ENCODE peak calls at places on chromosome 1, in four cellular contexts. One of them, this sample, is unnamed.

GRCh38 chr1:167726038-167726437 is 4.3 kb downstream of the MPZL1 start:
- DNase-seq in dorsolateral prefrontal cortex: no peak
- DNase-seq in mammary epithelial cell: no peak
- DNase-seq in foreskin fibroblast: no peak
- DNase-seq in this sample: no peak

GRCh38 chr1:114492978-114493377 is 18.0 kb downstream of the TRIM33 start:
- DNase-seq in foreskin fibroblast: no peak
- DNase-seq in dorsolateral prefrontal cortex: no peak
- DNase-seq in mammary epithelial cell: no peak
- DNase-seq in this sample: no peak

GRCh38 chr1:228299901-228300300 is 92.1 kb downstream of the OBSCN start:
- DNase-seq in foreskin fibroblast: no peak
- DNase-seq in dorsolateral prefrontal cortex: no peak
- DNase-seq in mammary epithelial cell: no peak
- DNase-seq in this sample: no peak

GRCh38 chr1:59178339-59178744 is 118.6 kb upstream of the FGGY start:
- DNase-seq in mammary epithelial cell: no peak
- DNase-seq in foreskin fibroblast: peak; percentile 68
- DNase-seq in dorsolateral prefrontal cortex: no peak
- DNase-seq in this sample: no peak

GRCh38 chr1:96306809-96307208 is 414.8 kb upstream of the PTBP2 start:
- DNase-seq in dorsolateral prefrontal cortex: no peak
- DNase-seq in foreskin fibroblast: peak; percentile 75
- DNase-seq in mammary epithelial cell: peak; percentile 69
- DNase-seq in this sample: peak; percentile 22

GRCh38 chr1:10682114-10682445 is 114.4 kb downstream of the CASZ1 start:
- DNase-seq in mammary epithelial cell: no peak
- DNase-seq in dorsolateral prefrontal cortex: no peak
- DNase-seq in foreskin fibroblast: no peak
- DNase-seq in this sample: no peak

GRCh38 chr1:43509007-43509739 is 21.5 kb upstream of the PTPRF start:
- DNase-seq in mammary epithelial cell: no peak
- DNase-seq in foreskin fibroblast: peak; percentile 25
- DNase-seq in dorsolateral prefrontal cortex: no peak
- DNase-seq in this sample: no peak

GRCh38 chr1:24996983-24997893 is 67.2 kb upstream of the RUNX3 start:
- DNase-seq in dorsolateral prefrontal cortex: no peak
- DNase-seq in foreskin fibroblast: no peak
- DNase-seq in mammary epithelial cell: no peak
- DNase-seq in this sample: no peak

GRCh38 chr1:86016076-86016746 is 140.4 kb downstream of the COL24A1 start:
- DNase-seq in mammary epithelial cell: no peak
- DNase-seq in dorsolateral prefrontal cortex: no peak
- DNase-seq in foreskin fibroblast: peak; percentile 30
- DNase-seq in this sample: no peak

GRCh38 chr1:86015375-86015774 is 141.2 kb downstream of the COL24A1 start:
- DNase-seq in foreskin fibroblast: no peak
- DNase-seq in dorsolateral prefrontal cortex: no peak
- DNase-seq in mammary epithelial cell: no peak
- DNase-seq in this sample: no peak

GRCh38 chr1:86018311-86018923 is 138.2 kb downstream of the COL24A1 start:
- DNase-seq in mammary epithelial cell: peak; percentile 20
- DNase-seq in dorsolateral prefrontal cortex: no peak
- DNase-seq in foreskin fibroblast: peak; percentile 61
- DNase-seq in this sample: peak; percentile 6
- TF ChIP-seq CTCF in mammary epithelial cell: peak; percentile 73
- TF ChIP-seq CTCF in dorsolateral prefrontal cortex: peak; percentile 56
- TF ChIP-seq CTCF in foreskin fibroblast: peak; percentile 70
- TF ChIP-seq CTCF in this sample: peak; percentile 89

GRCh38 chr1:54950361-54951163 is 29.9 kb upstream of the TMEM61 start:
- DNase-seq in mammary epithelial cell: peak; percentile 71
- DNase-seq in foreskin fibroblast: peak; percentile 94
- DNase-seq in dorsolateral prefrontal cortex: peak; percentile 54
- DNase-seq in this sample: peak; percentile 82
- TF ChIP-seq CTCF in mammary epithelial cell: peak; percentile 76
- TF ChIP-seq CTCF in foreskin fibroblast: peak; percentile 76
- TF ChIP-seq CTCF in dorsolateral prefrontal cortex: peak; percentile 85
- TF ChIP-seq CTCF in this sample: peak; percentile 92

DNA sequence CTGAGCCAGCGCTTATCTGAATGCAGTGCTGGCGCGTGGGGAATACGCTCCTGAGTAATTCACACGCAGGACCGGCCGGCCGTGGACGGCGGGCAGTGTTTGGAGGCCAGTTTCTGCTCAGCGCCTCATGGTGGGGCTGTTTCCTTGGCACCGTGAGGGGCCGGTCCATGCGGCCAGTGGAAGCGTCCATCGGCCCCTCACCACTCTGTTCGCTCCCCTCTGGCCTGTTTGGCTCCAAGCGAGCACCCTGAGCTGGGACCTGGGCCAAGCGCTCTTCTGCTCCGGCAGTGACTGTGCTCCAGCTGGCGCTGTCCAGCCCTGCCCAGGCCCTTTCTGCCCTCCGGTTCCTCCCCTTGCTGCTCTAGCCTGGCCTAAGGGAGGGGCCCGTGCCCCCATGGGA is 16.3 kb upstream of the PLCH2 start:
- DNase-seq in dorsolateral prefrontal cortex: peak; percentile 79
- DNase-seq in mammary epithelial cell: no peak
- DNase-seq in foreskin fibroblast: peak; percentile 73
- DNase-seq in this sample: no peak
- TF ChIP-seq CTCF in dorsolateral prefrontal cortex: peak; percentile 54
- TF ChIP-seq CTCF in mammary epithelial cell: no peak
- TF ChIP-seq CTCF in foreskin fibroblast: no peak
- TF ChIP-seq CTCF in this sample: peak; percentile 22

GRCh38 chr1:26046313-26047031 is 554 bp upstream of the SLC30A2 start:
- DNase-seq in foreskin fibroblast: no peak
- DNase-seq in mammary epithelial cell: peak; percentile 2
- DNase-seq in dorsolateral prefrontal cortex: no peak
- DNase-seq in this sample: no peak
- TF ChIP-seq CTCF in foreskin fibroblast: no peak
- TF ChIP-seq CTCF in mammary epithelial cell: no peak
- TF ChIP-seq CTCF in dorsolateral prefrontal cortex: no peak
- TF ChIP-seq CTCF in this sample: no peak

DNA sequence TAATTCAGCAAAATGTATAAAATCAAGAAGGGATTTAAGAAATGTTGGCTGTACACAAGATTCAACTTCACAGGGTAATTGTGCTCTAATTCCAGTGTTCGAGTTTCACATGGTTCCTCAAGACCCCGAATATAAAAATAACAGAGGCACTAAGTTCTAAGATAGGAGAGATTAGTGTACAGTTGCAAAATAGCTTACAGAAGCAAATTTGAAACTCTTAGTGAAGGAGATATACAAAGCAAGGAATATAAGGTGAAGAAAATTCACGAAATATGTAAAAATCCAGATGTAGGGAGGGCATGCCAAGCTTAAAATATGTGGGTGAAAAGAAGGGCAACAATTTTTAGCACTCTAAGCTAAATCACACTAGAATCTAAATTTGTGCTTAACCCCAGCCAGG is 29.4 kb downstream of the TOR1AIP2 start:
- DNase-seq in foreskin fibroblast: no peak
- DNase-seq in mammary epithelial cell: no peak
- DNase-seq in dorsolateral prefrontal cortex: no peak
- DNase-seq in this sample: no peak
- TF ChIP-seq CTCF in foreskin fibroblast: no peak
- TF ChIP-seq CTCF in mammary epithelial cell: no peak
- TF ChIP-seq CTCF in dorsolateral prefrontal cortex: no peak
- TF ChIP-seq CTCF in this sample: no peak

GRCh38 chr1:14849038-14849437 is 250.6 kb downstream of the KAZN start:
- DNase-seq in mammary epithelial cell: no peak
- DNase-seq in dorsolateral prefrontal cortex: no peak
- DNase-seq in foreskin fibroblast: peak; percentile 56
- DNase-seq in this sample: no peak

GRCh38 chr1:14852301-14852700 is 253.8 kb downstream of the KAZN start:
- DNase-seq in foreskin fibroblast: no peak
- DNase-seq in mammary epithelial cell: no peak
- DNase-seq in dorsolateral prefrontal cortex: no peak
- DNase-seq in this sample: no peak

GRCh38 chr1:14851775-14852174 is 253.3 kb downstream of the KAZN start:
- DNase-seq in dorsolateral prefrontal cortex: no peak
- DNase-seq in mammary epithelial cell: no peak
- DNase-seq in foreskin fibroblast: no peak
- DNase-seq in this sample: no peak

GRCh38 chr1:14848621-14849020 is 250.1 kb downstream of the KAZN start:
- DNase-seq in mammary epithelial cell: no peak
- DNase-seq in foreskin fibroblast: no peak
- DNase-seq in dorsolateral prefrontal cortex: no peak
- DNase-seq in this sample: no peak

DNA sequence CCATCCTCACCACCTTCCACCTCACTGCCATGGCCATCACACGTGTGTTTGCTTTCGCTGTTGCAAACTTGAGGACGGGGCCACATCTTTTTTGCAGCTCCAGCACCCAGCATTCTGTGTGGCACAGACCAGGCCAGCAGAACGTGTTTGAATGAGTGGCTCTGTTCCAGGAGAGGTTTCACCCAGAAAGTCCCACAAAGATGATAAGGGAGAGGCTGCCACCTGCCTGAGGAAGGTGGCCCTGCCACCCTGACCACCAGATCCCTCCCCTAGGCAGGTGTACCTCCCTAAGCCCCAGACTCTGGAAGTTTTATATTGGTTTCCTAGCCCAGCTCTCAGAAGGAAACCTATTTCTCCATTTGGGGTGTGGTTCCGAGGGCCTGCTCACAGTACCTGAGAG is 252.1 kb downstream of the KAZN start:
- DNase-seq in dorsolateral prefrontal cortex: no peak
- DNase-seq in foreskin fibroblast: no peak
- DNase-seq in mammary epithelial cell: no peak
- DNase-seq in this sample: no peak
- TF ChIP-seq CTCF in dorsolateral prefrontal cortex: no peak
- TF ChIP-seq CTCF in foreskin fibroblast: no peak
- TF ChIP-seq CTCF in mammary epithelial cell: peak; percentile 46
- TF ChIP-seq CTCF in this sample: no peak

DNA sequence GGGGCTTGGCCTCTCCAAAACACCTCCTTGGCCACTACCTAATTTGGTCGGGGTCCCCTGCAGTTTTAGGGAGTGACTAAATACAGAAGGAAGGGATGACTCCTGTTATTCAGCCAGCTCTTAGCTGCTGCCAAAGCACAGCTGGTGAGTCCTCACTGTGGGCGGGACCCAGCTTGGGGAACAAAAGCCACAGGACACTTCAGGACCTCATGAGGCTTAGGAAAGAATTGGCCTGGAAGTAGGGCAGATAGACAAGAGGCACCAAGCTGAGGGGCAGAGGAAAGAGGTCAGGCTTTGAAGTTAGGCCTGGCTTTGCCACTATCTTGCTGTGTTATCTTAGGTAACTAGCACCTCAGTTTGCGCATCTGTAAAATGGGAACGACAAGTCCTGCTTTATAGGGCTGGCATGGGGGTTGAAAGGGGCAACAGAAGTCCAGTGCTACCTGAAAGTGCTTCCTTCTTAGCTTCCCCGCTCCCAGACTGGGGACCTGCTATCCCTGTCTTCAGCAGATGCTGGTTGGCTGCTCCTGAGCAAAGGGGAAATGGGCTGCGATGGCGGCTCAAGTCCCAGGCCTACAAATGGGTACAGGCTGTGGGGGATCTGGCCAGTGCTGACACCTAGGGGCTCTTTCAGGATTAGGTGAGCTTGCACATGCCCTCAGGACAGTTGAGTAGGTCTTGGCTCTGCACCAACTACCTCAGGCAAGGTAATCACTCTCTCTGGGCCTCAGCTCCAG is 15.7 kb downstream of the IFI6 start:
- DNase-seq in mammary epithelial cell: peak; percentile 65
- DNase-seq in foreskin fibroblast: peak; percentile 89
- DNase-seq in dorsolateral prefrontal cortex: no peak
- DNase-seq in this sample: peak; percentile 68
- TF ChIP-seq CTCF in mammary epithelial cell: no peak
- TF ChIP-seq CTCF in foreskin fibroblast: no peak
- TF ChIP-seq CTCF in dorsolateral prefrontal cortex: no peak
- TF ChIP-seq CTCF in this sample: no peak

DNA sequence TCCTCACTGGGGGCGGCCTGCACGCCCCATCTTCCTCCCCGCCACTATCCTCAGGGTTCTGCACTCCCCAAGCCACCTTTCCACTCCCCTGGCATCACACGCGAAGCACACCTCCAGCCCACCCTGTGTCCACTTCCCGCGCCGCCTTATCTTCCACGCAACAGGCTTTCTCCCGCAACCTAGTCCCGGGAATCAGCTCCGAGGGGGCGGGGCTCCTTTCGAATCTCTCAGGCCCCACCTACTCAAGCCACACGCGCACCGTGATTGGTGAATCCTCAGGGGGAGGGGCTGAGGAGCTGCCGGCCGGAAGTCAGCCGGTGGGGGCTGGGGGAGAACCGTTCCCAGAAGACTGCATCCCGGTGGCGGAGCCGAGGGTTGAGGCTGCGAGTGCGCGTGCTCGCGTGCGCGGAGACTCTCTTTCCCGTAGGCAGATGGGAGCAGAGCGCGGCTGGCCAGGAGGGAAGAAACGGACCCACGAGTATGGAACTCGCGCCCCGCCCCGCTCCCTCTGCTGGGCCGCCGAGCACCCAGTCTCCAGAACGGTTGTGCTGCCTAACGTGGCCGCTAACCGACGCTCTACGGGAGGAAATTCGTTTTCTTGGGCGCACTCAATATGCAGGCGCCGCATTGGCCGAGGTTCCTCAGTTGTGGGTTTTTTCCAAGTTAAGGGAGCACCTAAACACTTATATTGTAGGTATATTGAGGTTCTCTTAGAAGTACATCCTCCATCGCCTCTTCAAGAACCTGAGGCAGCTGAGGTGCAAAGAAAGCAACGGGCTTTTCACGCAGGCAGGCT is at the start of gene PSRC1:
- DNase-seq in dorsolateral prefrontal cortex: peak; percentile 99
- DNase-seq in mammary epithelial cell: peak; percentile 95
- DNase-seq in foreskin fibroblast: peak; percentile 99
- DNase-seq in this sample: peak; percentile 95
- TF ChIP-seq CTCF in dorsolateral prefrontal cortex: peak; percentile 54
- TF ChIP-seq CTCF in mammary epithelial cell: peak; percentile 77
- TF ChIP-seq CTCF in foreskin fibroblast: peak; percentile 54
- TF ChIP-seq CTCF in this sample: peak; percentile 70

GRCh38 chr1:13469343-13469742 is 44.5 kb downstream of the LRRC38 start:
- DNase-seq in foreskin fibroblast: no peak
- DNase-seq in mammary epithelial cell: no peak
- DNase-seq in dorsolateral prefrontal cortex: no peak
- DNase-seq in this sample: no peak
- TF ChIP-seq CTCF in foreskin fibroblast: no peak
- TF ChIP-seq CTCF in mammary epithelial cell: no peak
- TF ChIP-seq CTCF in dorsolateral prefrontal cortex: no peak
- TF ChIP-seq CTCF in this sample: no peak